ENCODE peak calls at places on chromosomes 2 and 18, in eight cellular contexts. R, T, H, U, I, M, Z and V are unnamed samples.

GRCh38 chr2:105324732-105325131 is 4.8 kb downstream of the TGFBRAP1 start:
- DNase-seq in R (no peak), T (no peak), H (peak; percentile 27), U (no peak), I (no peak), M (no peak), Z (no peak), V (no peak)

GRCh38 chr2:161238264-161238558 is 70.0 kb upstream of the PSMD14 start:
- DNase-seq in R (no peak), T (no peak), H (no peak), U (no peak), I (no peak), M (no peak), Z (peak; percentile 48), V (no peak)

GRCh38 chr2:111111101-111111755 is 9.5 kb upstream of the BCL2L11 start:
- DNase-seq in R (no peak), T (no peak), H (no peak), U (no peak), I (no peak), M (no peak), Z (no peak), V (no peak)

GRCh38 chr18:58473071-58473470 is 155.8 kb downstream of the ALPK2 start:
- DNase-seq in R (no peak), T (no peak), H (no peak), U (no peak), I (no peak), M (no peak), Z (no peak), V (no peak)

GRCh38 chr2:205051417-205051816 is 506.1 kb downstream of the PARD3B start:
- DNase-seq in R (no peak), T (no peak), H (no peak), U (no peak), I (no peak), M (no peak), Z (no peak), V (no peak)

GRCh38 chr2:25411281-25411680 is 69.6 kb upstream of the DNMT3A start:
- DNase-seq in R (no peak), T (no peak), H (no peak), U (no peak), I (no peak), M (no peak), Z (no peak), V (no peak)

GRCh38 chr18:58615150-58616132 is 13.4 kb downstream of the ALPK2 start:
- DNase-seq in R (no peak), T (peak; percentile 65), H (no peak), U (peak; percentile 32), I (peak; percentile 90), M (no peak), Z (no peak), V (peak; percentile 29)

GRCh38 chr2:240630771-240631560 is 5.7 kb downstream of the GPR35 start:
- DNase-seq in R (no peak), T (no peak), H (no peak), U (no peak), I (no peak), M (no peak), Z (no peak), V (no peak)

GRCh38 chr18:25832008-25832604 is 258.3 kb downstream of the SS18 start:
- DNase-seq in R (peak; percentile 41), T (no peak), H (no peak), U (no peak), I (no peak), M (peak; percentile 16), Z (peak; percentile 90), V (peak; percentile 4)

GRCh38 chr2:74740395-74741075 is 86.5 kb downstream of the SEMA4F start:
- DNase-seq in R (no peak), T (no peak), H (peak; percentile 95), U (no peak), I (no peak), M (peak; percentile 7), Z (no peak), V (no peak)

GRCh38 chr2:209314641-209315040 is 109.2 kb upstream of the MAP2 start:
- DNase-seq in R (no peak), T (no peak), H (no peak), U (no peak), I (no peak), M (no peak), Z (no peak), V (no peak)

GRCh38 chr2:238380785-238381184 is 45.9 kb upstream of the ASB1 start:
- DNase-seq in R (no peak), T (no peak), H (peak; percentile 59), U (no peak), I (no peak), M (peak; percentile 28), Z (no peak), V (no peak)

GRCh38 chr2:176269319-176270099 is at the start of gene MTX2:
- DNase-seq in R (peak; percentile 79), T (peak; percentile 47), H (peak; percentile 6), U (peak; percentile 45), I (peak; percentile 80), M (peak; percentile 91), Z (peak; percentile 92), V (peak; percentile 71)

GRCh38 chr2:120398961-120399888 is 53.3 kb downstream of the INHBB start:
- DNase-seq in R (no peak), T (no peak), H (no peak), U (no peak), I (no peak), M (no peak), Z (no peak), V (no peak)

GRCh38 chr2:81276595-81276994 is 972.0 kb upstream of the LRRTM1 start:
- DNase-seq in R (no peak), T (no peak), H (no peak), U (no peak), I (no peak), M (no peak), Z (no peak), V (no peak)

GRCh38 chr2:61970807-61971556 is 65.5 kb downstream of the COMMD1 start:
- DNase-seq in R (no peak), T (no peak), H (no peak), U (no peak), I (no peak), M (no peak), Z (no peak), V (no peak)

GRCh38 chr2:2702385-2702784 is 371.3 kb upstream of the MYT1L start:
- DNase-seq in R (no peak), T (no peak), H (no peak), U (no peak), I (no peak), M (no peak), Z (no peak), V (no peak)

GRCh38 chr2:127681288-127681771 is 6.0 kb upstream of the LIMS2 start:
- DNase-seq in R (no peak), T (no peak), H (no peak), U (no peak), I (no peak), M (no peak), Z (peak; percentile 79), V (no peak)

GRCh38 chr2:11582526-11583202 is 48.8 kb downstream of the GREB1 start:
- DNase-seq in R (peak; percentile 71), T (peak; percentile 46), H (no peak), U (peak; percentile 56), I (peak; percentile 66), M (peak; percentile 77), Z (peak; percentile 78), V (peak; percentile 21)

GRCh38 chr18:51053822-51054221 is 23.8 kb downstream of the SMAD4 start:
- DNase-seq in R (no peak), T (no peak), H (no peak), U (no peak), I (no peak), M (no peak), Z (no peak), V (no peak)

GRCh38 chr2:149148195-149149006 is 109.9 kb downstream of the LYPD6B start:
- DNase-seq in R (no peak), T (no peak), H (no peak), U (no peak), I (no peak), M (no peak), Z (no peak), V (no peak)

GRCh38 chr18:23258566-23259265 is 123.4 kb downstream of the CABLES1 start:
- DNase-seq in R (no peak), T (no peak), H (no peak), U (no peak), I (no peak), M (no peak), Z (no peak), V (no peak)

GRCh38 chr2:30371772-30372373 is 75.2 kb upstream of the LCLAT1 start:
- DNase-seq in R (no peak), T (no peak), H (no peak), U (no peak), I (no peak), M (no peak), Z (no peak), V (no peak)

GRCh38 chr18:44238449-44238848 is 442.2 kb upstream of the SETBP1 start:
- DNase-seq in R (no peak), T (no peak), H (no peak), U (no peak), I (no peak), M (no peak), Z (no peak), V (no peak)

GRCh38 chr2:49044265-49044664 is 110.0 kb downstream of the FSHR start:
- DNase-seq in R (no peak), T (no peak), H (no peak), U (no peak), I (no peak), M (no peak), Z (no peak), V (no peak)

GRCh38 chr18:32889620-32890593 is 117.1 kb upstream of the KLHL14 start:
- DNase-seq in R (no peak), T (no peak), H (no peak), U (no peak), I (no peak), M (no peak), Z (no peak), V (no peak)